ENCODE peak calls at places on chromosome 5, in eight cellular contexts. One of them, this sample, is unnamed.

GRCh38 chr5:137649228-137649890 is 86.5 kb downstream of the KLHL3 start:
- DNase-seq in GM13976: no peak
- DNase-seq in left ventricle myocardium inferior: no peak
- DNase-seq in thoracic aorta: no peak
- DNase-seq in thyroid gland: peak
- DNase-seq in pancreas: no peak
- DNase-seq in AG09309: peak
- DNase-seq in ovary: no peak
- DNase-seq in this sample: no peak

GRCh38 chr5:143694357-143694756 is 117.6 kb upstream of the HMHB1 start:
- DNase-seq in GM13976: no peak
- DNase-seq in left ventricle myocardium inferior: no peak
- DNase-seq in thoracic aorta: no peak
- DNase-seq in thyroid gland: no peak
- DNase-seq in pancreas: no peak
- DNase-seq in AG09309: no peak
- DNase-seq in ovary: no peak
- DNase-seq in this sample: no peak

GRCh38 chr5:151949909-151950308 is 25.3 kb upstream of the GLRA1 start:
- DNase-seq in GM13976: no peak
- DNase-seq in left ventricle myocardium inferior: no peak
- DNase-seq in thoracic aorta: no peak
- DNase-seq in thyroid gland: no peak
- DNase-seq in pancreas: no peak
- DNase-seq in AG09309: no peak
- DNase-seq in ovary: no peak
- DNase-seq in this sample: no peak

GRCh38 chr5:158456756-158457155 is 597.8 kb upstream of the CLINT1 start:
- DNase-seq in GM13976: peak
- DNase-seq in left ventricle myocardium inferior: no peak
- DNase-seq in thoracic aorta: peak
- DNase-seq in thyroid gland: no peak
- DNase-seq in pancreas: no peak
- DNase-seq in AG09309: peak
- DNase-seq in ovary: no peak
- DNase-seq in this sample: no peak

GRCh38 chr5:160133071-160133917 is 14.0 kb upstream of the PWWP2A start:
- DNase-seq in GM13976: no peak
- DNase-seq in left ventricle myocardium inferior: peak
- DNase-seq in thoracic aorta: peak
- DNase-seq in thyroid gland: peak
- DNase-seq in pancreas: no peak
- DNase-seq in AG09309: no peak
- DNase-seq in ovary: peak
- DNase-seq in this sample: no peak

GRCh38 chr5:1386274-1386717 is 41.4 kb upstream of the CLPTM1L start:
- DNase-seq in GM13976: peak
- DNase-seq in left ventricle myocardium inferior: peak
- DNase-seq in thoracic aorta: no peak
- DNase-seq in thyroid gland: peak
- DNase-seq in pancreas: peak
- DNase-seq in AG09309: no peak
- DNase-seq in ovary: peak
- DNase-seq in this sample: peak

GRCh38 chr5:97420646-97421045 is 237.6 kb upstream of the RIOK2 start:
- DNase-seq in GM13976: no peak
- DNase-seq in left ventricle myocardium inferior: no peak
- DNase-seq in thoracic aorta: no peak
- DNase-seq in thyroid gland: no peak
- DNase-seq in pancreas: no peak
- DNase-seq in AG09309: no peak
- DNase-seq in ovary: no peak
- DNase-seq in this sample: no peak

GRCh38 chr5:170307575-170308465 is 10.2 kb upstream of the LCP2 start:
- DNase-seq in GM13976: peak
- DNase-seq in left ventricle myocardium inferior: peak
- DNase-seq in thoracic aorta: peak
- DNase-seq in thyroid gland: peak
- DNase-seq in pancreas: peak
- DNase-seq in AG09309: no peak
- DNase-seq in ovary: peak
- DNase-seq in this sample: peak

GRCh38 chr5:119131530-119132313 is 60.8 kb downstream of the DMXL1 start:
- DNase-seq in GM13976: no peak
- DNase-seq in left ventricle myocardium inferior: no peak
- DNase-seq in thoracic aorta: no peak
- DNase-seq in thyroid gland: no peak
- DNase-seq in pancreas: no peak
- DNase-seq in AG09309: no peak
- DNase-seq in ovary: no peak
- DNase-seq in this sample: no peak

GRCh38 chr5:76980518-76981144 is 27.8 kb downstream of the CRHBP start:
- DNase-seq in GM13976: no peak
- DNase-seq in left ventricle myocardium inferior: no peak
- DNase-seq in thoracic aorta: no peak
- DNase-seq in thyroid gland: no peak
- DNase-seq in pancreas: no peak
- DNase-seq in AG09309: no peak
- DNase-seq in ovary: no peak
- DNase-seq in this sample: no peak

GRCh38 chr5:93532370-93532769 is 48.6 kb downstream of the NR2F1-AS1 start:
- DNase-seq in GM13976: no peak
- DNase-seq in left ventricle myocardium inferior: peak
- DNase-seq in thoracic aorta: no peak
- DNase-seq in thyroid gland: peak
- DNase-seq in pancreas: peak
- DNase-seq in AG09309: peak
- DNase-seq in ovary: peak
- DNase-seq in this sample: peak

GRCh38 chr5:78552729-78553341 is 95.7 kb downstream of the LHFPL2 start:
- DNase-seq in GM13976: no peak
- DNase-seq in left ventricle myocardium inferior: no peak
- DNase-seq in thoracic aorta: no peak
- DNase-seq in thyroid gland: no peak
- DNase-seq in pancreas: no peak
- DNase-seq in AG09309: no peak
- DNase-seq in ovary: no peak
- DNase-seq in this sample: no peak

GRCh38 chr5:175878544-175879438 is 7.4 kb downstream of the CPLX2 start:
- DNase-seq in GM13976: no peak
- DNase-seq in left ventricle myocardium inferior: no peak
- DNase-seq in thoracic aorta: no peak
- DNase-seq in thyroid gland: no peak
- DNase-seq in pancreas: no peak
- DNase-seq in AG09309: no peak
- DNase-seq in ovary: no peak
- DNase-seq in this sample: no peak

GRCh38 chr5:88502179-88503064 is 233.8 kb upstream of the TMEM161B start:
- DNase-seq in GM13976: peak
- DNase-seq in left ventricle myocardium inferior: no peak
- DNase-seq in thoracic aorta: no peak
- DNase-seq in thyroid gland: no peak
- DNase-seq in pancreas: no peak
- DNase-seq in AG09309: no peak
- DNase-seq in ovary: no peak
- DNase-seq in this sample: no peak

GRCh38 chr5:181051841-181052525 is 11.9 kb downstream of the BTNL9 start:
- DNase-seq in GM13976: no peak
- DNase-seq in left ventricle myocardium inferior: no peak
- DNase-seq in thoracic aorta: no peak
- DNase-seq in thyroid gland: no peak
- DNase-seq in pancreas: no peak
- DNase-seq in AG09309: no peak
- DNase-seq in ovary: no peak
- DNase-seq in this sample: no peak

GRCh38 chr5:68329554-68329953 is 114.0 kb downstream of the PIK3R1 start:
- DNase-seq in GM13976: no peak
- DNase-seq in left ventricle myocardium inferior: no peak
- DNase-seq in thoracic aorta: no peak
- DNase-seq in thyroid gland: no peak
- DNase-seq in pancreas: no peak
- DNase-seq in AG09309: no peak
- DNase-seq in ovary: no peak
- DNase-seq in this sample: no peak

GRCh38 chr5:133415506-133415905 is 196.8 kb downstream of the FSTL4 start:
- DNase-seq in GM13976: no peak
- DNase-seq in left ventricle myocardium inferior: no peak
- DNase-seq in thoracic aorta: no peak
- DNase-seq in thyroid gland: no peak
- DNase-seq in pancreas: no peak
- DNase-seq in AG09309: no peak
- DNase-seq in ovary: no peak
- DNase-seq in this sample: no peak

DNA sequence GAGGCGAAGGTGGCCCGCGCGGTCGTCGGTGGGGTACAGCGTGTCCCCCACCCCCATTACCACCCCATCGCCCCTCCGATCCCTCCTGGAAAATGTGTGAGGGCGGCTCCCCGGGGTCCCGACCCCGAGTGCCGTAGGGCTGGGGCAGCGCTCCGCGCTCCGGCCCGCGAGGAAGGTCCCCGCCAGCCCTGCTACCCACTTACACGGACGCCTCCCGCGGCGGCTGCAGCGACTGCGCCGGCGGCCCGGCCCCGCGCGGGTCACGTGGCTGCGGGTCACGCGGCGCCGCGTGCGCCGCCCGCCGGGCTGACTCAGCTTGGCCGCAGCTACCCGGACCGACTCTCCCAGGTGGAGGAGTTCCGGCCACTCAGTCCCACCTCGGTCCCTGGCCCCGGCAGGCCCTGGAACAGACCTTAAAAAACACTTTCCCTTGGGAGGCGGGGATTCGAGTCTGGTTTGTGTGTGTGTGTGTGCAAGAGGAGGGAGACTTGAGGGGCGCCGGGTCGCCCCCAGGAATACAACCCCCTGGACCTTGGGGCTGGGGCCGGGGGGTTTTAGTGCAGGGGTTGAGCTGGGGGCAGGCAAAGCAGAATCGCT is at the start of gene GNPDA1:
- DNase-seq in GM13976: peak
- DNase-seq in left ventricle myocardium inferior: peak
- DNase-seq in thoracic aorta: peak
- DNase-seq in thyroid gland: peak
- DNase-seq in pancreas: peak
- DNase-seq in AG09309: peak
- DNase-seq in ovary: peak
- DNase-seq in this sample: peak
- TF ChIP-seq CTCF in GM13976: peak
- TF ChIP-seq CTCF in left ventricle myocardium inferior: peak
- TF ChIP-seq CTCF in thoracic aorta: peak
- TF ChIP-seq CTCF in thyroid gland: peak
- TF ChIP-seq CTCF in pancreas: no peak
- TF ChIP-seq CTCF in AG09309: no peak
- TF ChIP-seq CTCF in ovary: no peak
- TF ChIP-seq CTCF in this sample: peak

DNA sequence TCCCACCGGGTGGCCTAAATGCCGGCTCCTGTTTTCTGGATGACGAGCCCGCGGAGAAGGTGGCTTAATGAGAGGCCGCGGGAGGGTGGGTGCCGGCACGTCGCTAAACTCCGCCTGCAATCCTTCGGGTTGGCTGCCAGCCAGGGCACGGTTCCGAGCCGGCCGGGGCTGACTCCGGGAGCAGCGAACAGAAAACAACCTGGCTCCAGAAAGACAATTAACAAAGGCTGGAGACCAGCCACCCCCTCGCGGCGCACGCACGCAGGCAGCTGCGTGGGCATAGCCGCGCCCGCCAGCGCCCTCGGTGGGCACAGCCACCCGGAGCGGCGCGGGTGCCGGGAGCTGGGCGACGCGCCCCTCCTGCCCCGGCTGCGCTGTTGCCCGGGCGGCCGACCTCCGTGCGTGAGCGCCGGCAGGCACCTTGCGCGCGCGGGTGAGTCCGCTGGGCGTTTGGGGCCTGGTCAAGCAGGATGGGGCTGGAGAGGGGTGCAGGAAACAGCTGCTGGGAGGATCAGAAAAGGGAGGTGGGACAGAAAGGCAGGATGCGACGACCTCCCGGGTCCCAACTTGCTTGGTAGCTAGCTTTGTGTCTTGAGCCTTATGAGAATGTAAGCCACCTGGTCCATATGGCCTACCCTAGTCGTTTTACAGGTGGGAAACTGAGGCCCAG is at the start of gene ARHGEF37:
- DNase-seq in GM13976: peak
- DNase-seq in left ventricle myocardium inferior: peak
- DNase-seq in thoracic aorta: peak
- DNase-seq in thyroid gland: peak
- DNase-seq in pancreas: peak
- DNase-seq in AG09309: no peak
- DNase-seq in ovary: peak
- DNase-seq in this sample: peak
- TF ChIP-seq CTCF in GM13976: no peak
- TF ChIP-seq CTCF in left ventricle myocardium inferior: no peak
- TF ChIP-seq CTCF in thoracic aorta: no peak
- TF ChIP-seq CTCF in thyroid gland: no peak
- TF ChIP-seq CTCF in pancreas: no peak
- TF ChIP-seq CTCF in AG09309: no peak
- TF ChIP-seq CTCF in ovary: no peak
- TF ChIP-seq CTCF in this sample: no peak

GRCh38 chr5:127909078-127909477 is 174.5 kb upstream of the SLC12A2 start:
- DNase-seq in GM13976: peak
- DNase-seq in left ventricle myocardium inferior: no peak
- DNase-seq in thoracic aorta: no peak
- DNase-seq in thyroid gland: peak
- DNase-seq in pancreas: peak
- DNase-seq in AG09309: peak
- DNase-seq in ovary: no peak
- DNase-seq in this sample: no peak
- TF ChIP-seq CTCF in GM13976: peak
- TF ChIP-seq CTCF in left ventricle myocardium inferior: peak
- TF ChIP-seq CTCF in thoracic aorta: no peak
- TF ChIP-seq CTCF in thyroid gland: peak
- TF ChIP-seq CTCF in pancreas: no peak
- TF ChIP-seq CTCF in AG09309: peak
- TF ChIP-seq CTCF in ovary: no peak
- TF ChIP-seq CTCF in this sample: peak

GRCh38 chr5:75885321-75885720 is 168.1 kb upstream of the POC5 start:
- DNase-seq in GM13976: no peak
- DNase-seq in left ventricle myocardium inferior: no peak
- DNase-seq in thoracic aorta: no peak
- DNase-seq in thyroid gland: no peak
- DNase-seq in pancreas: no peak
- DNase-seq in AG09309: no peak
- DNase-seq in ovary: no peak
- DNase-seq in this sample: no peak

GRCh38 chr5:75890546-75890945 is 173.3 kb upstream of the POC5 start:
- DNase-seq in GM13976: no peak
- DNase-seq in left ventricle myocardium inferior: no peak
- DNase-seq in thoracic aorta: no peak
- DNase-seq in thyroid gland: no peak
- DNase-seq in pancreas: no peak
- DNase-seq in AG09309: no peak
- DNase-seq in ovary: no peak
- DNase-seq in this sample: no peak

GRCh38 chr5:75891020-75891419 is 173.8 kb upstream of the POC5 start:
- DNase-seq in GM13976: no peak
- DNase-seq in left ventricle myocardium inferior: no peak
- DNase-seq in thoracic aorta: no peak
- DNase-seq in thyroid gland: no peak
- DNase-seq in pancreas: no peak
- DNase-seq in AG09309: no peak
- DNase-seq in ovary: no peak
- DNase-seq in this sample: no peak

GRCh38 chr5:75886706-75887105 is 169.5 kb upstream of the POC5 start:
- DNase-seq in GM13976: no peak
- DNase-seq in left ventricle myocardium inferior: no peak
- DNase-seq in thoracic aorta: no peak
- DNase-seq in thyroid gland: peak
- DNase-seq in pancreas: no peak
- DNase-seq in AG09309: no peak
- DNase-seq in ovary: no peak
- DNase-seq in this sample: no peak

GRCh38 chr5:75885849-75886596 is 168.8 kb upstream of the POC5 start:
- DNase-seq in GM13976: no peak
- DNase-seq in left ventricle myocardium inferior: no peak
- DNase-seq in thoracic aorta: no peak
- DNase-seq in thyroid gland: peak
- DNase-seq in pancreas: no peak
- DNase-seq in AG09309: no peak
- DNase-seq in ovary: no peak
- DNase-seq in this sample: no peak
- TF ChIP-seq CTCF in GM13976: peak
- TF ChIP-seq CTCF in left ventricle myocardium inferior: peak
- TF ChIP-seq CTCF in thoracic aorta: no peak
- TF ChIP-seq CTCF in thyroid gland: peak
- TF ChIP-seq CTCF in pancreas: no peak
- TF ChIP-seq CTCF in AG09309: no peak
- TF ChIP-seq CTCF in ovary: no peak
- TF ChIP-seq CTCF in this sample: peak